ENCODE peak calls at places on chromosome 11, in four cellular contexts. J is tibial artery, C is heart right ventricle, R is fibroblast of villous mesenchyme. B is an unnamed sample.

GRCh38 chr11:113729456-113729855 is 23.3 kb upstream of the TMPRSS5 start:
- DNase-seq in J (no peak), C (no peak), R (no peak), B (peak)

GRCh38 chr11:456533-456932 is 6.5 kb downstream of the PTDSS2 start:
- DNase-seq in J (no peak), C (no peak), R (no peak), B (no peak)

GRCh38 chr11:15909937-15910598 is 446.3 kb downstream of the SOX6 start:
- DNase-seq in J (no peak), C (no peak), R (no peak), B (no peak)

GRCh38 chr11:5857590-5857989 is at the start of gene OR52E8:
- DNase-seq in J (no peak), C (no peak), R (no peak), B (no peak)

GRCh38 chr11:133636686-133637085 is 104.4 kb upstream of the OPCML start:
- DNase-seq in J (no peak), C (no peak), R (no peak), B (no peak)

GRCh38 chr11:114787126-114787525 is 108.8 kb downstream of the NXPE2 start:
- DNase-seq in J (no peak), C (no peak), R (no peak), B (no peak)

GRCh38 chr11:95849087-95849825 is 59.0 kb downstream of the CEP57 start:
- DNase-seq in J (peak), C (no peak), R (peak), B (peak)

GRCh38 chr11:3659595-3660515 is 11.3 kb downstream of the CHRNA10 start:
- DNase-seq in J (no peak), C (no peak), R (no peak), B (no peak)

GRCh38 chr11:113951487-113951886 is 23.4 kb upstream of the HTR3A start:
- DNase-seq in J (no peak), C (no peak), R (no peak), B (no peak)

GRCh38 chr11:65498042-65498726 is 661 bp upstream of the MALAT1 start:
- DNase-seq in J (peak), C (no peak), R (peak), B (peak)

GRCh38 chr11:40255457-40255856 is 1204.0 kb downstream of the LRRC4C start:
- DNase-seq in J (no peak), C (no peak), R (no peak), B (no peak)

GRCh38 chr11:2581151-2581930 is 118.5 kb downstream of the KCNQ1OT1 start:
- DNase-seq in J (peak), C (peak), R (no peak), B (no peak)

GRCh38 chr11:103936059-103936458 is 100.4 kb upstream of the DDI1 start:
- DNase-seq in J (no peak), C (no peak), R (no peak), B (peak)

GRCh38 chr11:128405693-128406364 is 181.5 kb downstream of the ETS1 start:
- DNase-seq in J (no peak), C (no peak), R (peak), B (no peak)

GRCh38 chr11:120057595-120058581 is 80.0 kb downstream of the TRIM29 start:
- DNase-seq in J (no peak), C (no peak), R (no peak), B (peak)

GRCh38 chr11:15969701-15970329 is 386.5 kb downstream of the SOX6 start:
- DNase-seq in J (no peak), C (no peak), R (peak), B (peak)

GRCh38 chr11:107609384-107610218 is 18.7 kb downstream of the ELMOD1 start:
- DNase-seq in J (no peak), C (no peak), R (no peak), B (no peak)

GRCh38 chr11:102760355-102761035 is 19.9 kb downstream of the MMP10 start:
- DNase-seq in J (no peak), C (no peak), R (peak), B (peak)

GRCh38 chr11:5686426-5686825 is 1.6 kb upstream of the TRIM5 start:
- DNase-seq in J (no peak), C (no peak), R (no peak), B (no peak)

GRCh38 chr11:12200359-12201015 is 90.1 kb downstream of the MICAL2 start:
- DNase-seq in J (peak), C (no peak), R (peak), B (peak)

GRCh38 chr11:116267146-116267545 is 505.6 kb downstream of the BUD13 start:
- DNase-seq in J (no peak), C (no peak), R (no peak), B (no peak)

GRCh38 chr11:14973621-14974020 is 1.5 kb upstream of the CALCA start:
- DNase-seq in J (no peak), C (peak), R (no peak), B (no peak)

GRCh38 chr11:88455974-88456373 is 118.4 kb upstream of the CTSC start:
- DNase-seq in J (no peak), C (no peak), R (no peak), B (no peak)

GRCh38 chr11:123429336-123429735 is 733 bp upstream of the GRAMD1B start:
- DNase-seq in J (no peak), C (no peak), R (no peak), B (peak)

GRCh38 chr11:8356731-8357504 is 93.2 kb upstream of the LMO1 start:
- DNase-seq in J (no peak), C (peak), R (peak), B (peak)

GRCh38 chr11:783581-784015 is 6.3 kb downstream of the CEND1 start:
- DNase-seq in J (peak), C (peak), R (peak), B (peak)

GRCh38 chr11:118652681-118653181 is 26.7 kb downstream of the TREH start:
- DNase-seq in J (no peak), C (no peak), R (no peak), B (no peak)

GRCh38 chr11:79259800-79260199 is 181.0 kb downstream of the TENM4 start:
- DNase-seq in J (no peak), C (no peak), R (no peak), B (no peak)

GRCh38 chr11:61149624-61150615 is 11.3 kb downstream of the VPS37C start:
- DNase-seq in J (no peak), C (no peak), R (peak), B (no peak)

GRCh38 chr11:117953029-117953671 is 23.9 kb upstream of the TMPRSS13 start:
- DNase-seq in J (no peak), C (no peak), R (no peak), B (no peak)

GRCh38 chr11:102061276-102061675 is 14.0 kb downstream of the CFAP300 start:
- DNase-seq in J (no peak), C (no peak), R (peak), B (no peak)

GRCh38 chr11:82523141-82523540 is 210.5 kb downstream of the FAM181B start:
- DNase-seq in J (peak), C (no peak), R (no peak), B (no peak)

GRCh38 chr11:32864555-32864954 is 28.1 kb upstream of the QSER1 start:
- DNase-seq in J (no peak), C (no peak), R (no peak), B (no peak)

GRCh38 chr11:32861850-32862577 is 30.6 kb upstream of the QSER1 start:
- DNase-seq in J (no peak), C (no peak), R (no peak), B (no peak)

GRCh38 chr11:32858731-32859130 is 29.0 kb downstream of the PRRG4 start:
- DNase-seq in J (no peak), C (no peak), R (no peak), B (no peak)
- TF ChIP-seq CTCF in J (no peak), C (no peak), R (no peak), B (peak)

DNA sequence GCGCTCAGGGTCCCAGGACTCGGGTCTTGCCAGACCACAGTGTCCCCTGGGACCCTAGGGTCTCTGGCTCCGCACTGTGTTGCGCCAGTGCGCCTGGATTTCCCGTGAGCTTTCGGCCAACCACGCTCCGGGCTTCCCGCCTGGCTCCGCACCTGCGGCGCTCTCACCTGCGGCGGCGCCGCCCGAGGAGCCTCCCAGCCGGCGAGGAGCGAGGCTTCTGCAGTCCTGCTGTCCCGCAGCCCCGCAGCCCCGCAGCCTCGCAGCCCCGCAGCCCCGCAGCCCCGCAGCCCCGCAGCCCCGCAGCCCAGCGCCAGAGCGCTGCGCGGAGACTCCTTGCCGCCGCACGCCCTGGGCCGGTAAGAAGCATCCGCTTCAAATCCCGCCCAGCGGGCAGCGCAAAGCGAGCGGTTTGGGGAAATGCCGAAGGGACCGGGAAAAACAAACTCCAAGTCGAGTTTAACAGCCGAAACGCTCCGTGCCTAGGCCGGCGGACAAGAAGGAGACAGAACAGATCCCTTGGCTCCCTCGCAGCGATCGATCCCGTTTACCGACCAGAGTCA is 936 bp downstream of the ALX4 start:
- DNase-seq in J (no peak), C (no peak), R (no peak), B (no peak)
- H3K4me3 ChIP-seq in J (peak), C (peak), R (no peak), B (no peak)

GRCh38 chr11:121323208-121323607 is 30.6 kb downstream of the SC5D start:
- DNase-seq in J (no peak), C (no peak), R (no peak), B (no peak)

GRCh38 chr11:121318848-121319834 is 26.6 kb downstream of the SC5D start:
- DNase-seq in J (no peak), C (no peak), R (peak), B (peak)

GRCh38 chr11:121326230-121326629 is 33.7 kb downstream of the SC5D start:
- DNase-seq in J (no peak), C (no peak), R (no peak), B (no peak)

DNA sequence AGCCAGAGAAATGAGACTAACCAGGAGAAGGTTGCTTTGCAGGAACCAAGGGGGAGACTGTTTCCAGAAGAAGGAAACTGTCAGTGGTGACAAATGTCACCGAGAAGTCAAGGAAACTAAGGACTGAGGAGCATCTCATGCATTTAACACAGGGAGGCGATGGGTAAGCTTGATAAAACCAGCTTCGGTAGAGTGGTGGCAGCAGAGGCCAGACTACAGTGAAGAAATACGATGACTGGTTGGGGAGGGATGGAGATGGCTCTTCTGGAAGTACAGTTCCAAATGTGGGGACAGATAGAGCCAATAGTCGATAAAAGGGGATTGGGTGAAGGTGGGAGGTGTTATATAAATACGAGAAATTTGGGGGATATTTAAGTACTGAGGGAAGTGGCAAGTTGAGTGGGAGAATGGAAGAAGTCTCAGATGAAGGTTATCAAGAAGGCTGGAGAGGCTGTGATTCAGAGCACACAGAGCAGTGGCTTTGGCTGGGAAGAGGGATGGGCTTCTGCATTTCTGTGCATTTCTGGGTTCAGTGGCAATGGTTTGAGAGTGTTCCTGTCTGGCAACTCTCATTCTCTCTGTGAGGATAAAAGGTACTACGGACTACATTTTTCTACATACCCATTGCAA is 29.2 kb downstream of the SC5D start:
- DNase-seq in J (peak), C (no peak), R (peak), B (peak)
- TF ChIP-seq CTCF in J (peak), C (peak), R (peak), B (peak)

DNA sequence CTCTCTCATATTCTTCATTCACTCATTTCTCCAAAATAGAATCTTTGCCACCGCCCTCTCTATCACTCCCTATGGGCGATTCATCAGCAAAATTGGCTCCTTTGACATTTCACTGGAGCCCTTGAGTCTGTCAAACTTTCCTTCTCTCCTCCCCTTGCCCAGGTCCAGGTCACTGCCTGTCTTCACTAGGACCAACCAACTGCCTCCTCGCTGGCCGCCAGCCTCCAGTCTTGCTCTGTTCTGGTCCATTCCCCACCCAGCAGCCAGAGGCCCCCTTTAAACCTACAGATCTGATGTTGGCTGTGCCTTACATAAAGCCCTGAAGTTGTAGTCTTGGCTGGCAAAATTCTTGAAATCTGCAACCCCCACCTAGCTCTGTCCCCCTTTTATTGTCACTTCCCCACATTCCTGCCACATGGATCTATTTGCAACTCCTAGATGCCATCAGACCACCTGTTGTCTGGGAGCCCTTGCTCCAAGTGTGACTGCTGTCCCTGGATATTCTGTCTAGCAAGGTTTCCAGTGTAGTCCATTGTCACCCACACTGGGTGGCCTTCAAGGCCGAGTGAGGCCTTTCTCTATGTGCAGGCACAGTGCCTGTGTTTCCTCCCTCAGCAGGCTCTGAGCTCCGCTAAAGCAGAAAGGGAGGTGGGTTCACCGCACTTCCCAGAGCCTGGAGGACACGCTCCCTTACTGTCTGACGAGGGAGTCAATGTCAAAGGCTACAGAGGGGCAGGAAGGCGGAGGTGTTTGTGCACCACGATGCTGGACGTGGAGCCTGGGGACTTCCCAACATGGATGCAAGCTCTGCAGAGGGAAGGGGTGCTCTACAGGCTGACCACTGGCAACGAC is 25.5 kb downstream of the MYEOV start:
- DNase-seq in J (no peak), C (no peak), R (no peak), B (no peak)
- H3K4me3 ChIP-seq in J (no peak), C (no peak), R (no peak), B (no peak)

DNA sequence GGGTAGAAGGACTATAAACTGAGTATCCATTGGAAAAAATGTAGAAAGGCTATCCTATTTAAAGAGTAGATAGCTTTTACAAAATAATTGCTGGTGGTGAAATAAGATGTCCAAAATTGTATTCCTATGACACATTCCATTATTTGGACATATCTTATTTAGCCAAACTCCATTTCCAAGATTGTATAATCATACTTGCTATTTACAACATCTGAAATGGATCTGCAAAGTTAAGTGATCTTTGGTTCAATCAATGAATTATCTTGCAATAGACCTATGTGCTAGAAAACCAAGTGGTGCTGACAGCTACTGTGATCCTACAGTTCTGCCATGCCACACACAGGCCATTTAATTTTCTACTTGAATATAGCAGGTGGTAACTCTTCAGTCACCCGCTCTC is 11.0 kb upstream of the BLID start:
- DNase-seq in J (no peak), C (no peak), R (no peak), B (no peak)
- TF ChIP-seq CTCF in J (no peak), C (no peak), R (no peak), B (no peak)

GRCh38 chr11:64208086-64208795 is 1.7 kb downstream of the FERMT3 start:
- DNase-seq in J (no peak), C (no peak), R (no peak), B (no peak)
- H3K4me3 ChIP-seq in J (peak), C (peak), R (peak), B (no peak)

GRCh38 chr11:70944141-70944540 is 308.2 kb downstream of the SHANK2 start:
- DNase-seq in J (no peak), C (no peak), R (no peak), B (no peak)

GRCh38 chr11:70948855-70949551 is 303.4 kb downstream of the SHANK2 start:
- DNase-seq in J (no peak), C (peak), R (no peak), B (no peak)

GRCh38 chr11:70948416-70948815 is 304.0 kb downstream of the SHANK2 start:
- DNase-seq in J (no peak), C (no peak), R (no peak), B (no peak)

GRCh38 chr11:70942593-70942992 is 309.8 kb downstream of the SHANK2 start:
- DNase-seq in J (no peak), C (no peak), R (no peak), B (peak)

DNA sequence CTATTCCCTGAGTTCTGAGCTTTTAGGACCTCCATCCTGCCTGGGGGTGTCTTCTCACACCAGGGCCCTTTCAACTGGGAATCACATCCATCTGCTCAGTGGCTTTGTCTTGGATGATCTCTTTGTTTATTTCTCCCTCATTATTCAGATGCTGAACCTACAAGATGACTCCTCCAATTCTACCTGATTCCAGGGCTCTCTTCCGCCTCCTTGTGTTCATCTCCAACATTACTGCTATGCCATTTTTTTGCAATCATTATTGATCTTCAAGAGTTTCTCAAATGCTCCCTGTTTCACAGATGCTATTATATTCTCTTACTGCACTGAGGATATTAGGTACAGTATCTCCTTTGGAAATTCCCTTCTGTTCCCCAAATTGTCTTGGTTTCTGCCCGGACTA is 307.7 kb downstream of the SHANK2 start:
- DNase-seq in J (no peak), C (no peak), R (no peak), B (no peak)
- TF ChIP-seq CTCF in J (no peak), C (no peak), R (no peak), B (peak)

GRCh38 chr11:85132839-85133238 is 494.3 kb downstream of the DLG2 start:
- DNase-seq in J (no peak), C (no peak), R (no peak), B (peak)
- H3K4me3 ChIP-seq in J (peak), C (no peak), R (no peak), B (no peak)

B was measured in fibroblast of mammary gland.